ENCODE peak calls at places on chromosome 18, in six cellular contexts. F is NCI-H524 treated with DMSO at 0.1 percent for 48 hours, Q is HuH-7.5, W is NB4, D is anterior cingulate cortex, E is fibroblast of the aortic adventitia. A is an unnamed sample.

GRCh38 chr18:36828630-36829361 is at the start of the genes KIAA1328 and TPGS2:
- DNase-seq in Q (peak; percentile 70), F (peak; percentile 72), W (peak; percentile 94), D (peak; percentile 84), E (peak; percentile 70), A (peak; percentile 94)

GRCh38 chr18:75363446-75364225 is 63.9 kb downstream of the SMIM21 start:
- DNase-seq in F (no peak), D (no peak), Q (no peak), E (no peak), W (no peak), A (peak; percentile 6)

GRCh38 chr18:9135912-9136314 is 668 bp upstream of the ANKRD12 start:
- DNase-seq in D (peak; percentile 56), F (no peak), W (peak; percentile 67), Q (peak; percentile 51), E (peak; percentile 28), A (peak; percentile 33)

GRCh38 chr18:47931707-47932103 is 1.2 kb upstream of the SMAD2 start:
- DNase-seq in E (no peak), Q (no peak), W (peak; percentile 90), F (no peak), D (peak; percentile 14), A (peak; percentile 29)

GRCh38 chr18:44786697-44787096 is 106.0 kb downstream of the SETBP1 start:
- DNase-seq in F (no peak), W (no peak), E (no peak), D (no peak), Q (no peak), A (no peak)

GRCh38 chr18:55731594-55732042 is 143.6 kb upstream of the TCF4 start:
- DNase-seq in E (peak; percentile 9), W (no peak), D (no peak), F (no peak), Q (no peak), A (no peak)

GRCh38 chr18:74567805-74568204 is 29.9 kb upstream of the ZNF407 start:
- DNase-seq in Q (no peak), W (no peak), F (no peak), E (no peak), D (no peak), A (no peak)

GRCh38 chr18:58915006-58915799 is 50.5 kb downstream of the ZNF532 start:
- DNase-seq in Q (no peak), W (no peak), E (no peak), F (no peak), D (no peak), A (no peak)

GRCh38 chr18:9850297-9850696 is 35.5 kb upstream of the TXNDC2 start:
- DNase-seq in W (no peak), F (no peak), D (no peak), Q (no peak), E (no peak), A (no peak)

GRCh38 chr18:51593931-51594330 is 396.4 kb upstream of the MEX3C start:
- DNase-seq in E (no peak), Q (no peak), D (no peak), F (no peak), W (no peak), A (no peak)

GRCh38 chr18:37637451-37637850 is 71.9 kb upstream of the CELF4 start:
- DNase-seq in D (no peak), W (no peak), E (no peak), F (no peak), Q (no peak), A (no peak)

GRCh38 chr18:23421277-23421676 is 31.8 kb upstream of the RIOK3 start:
- DNase-seq in F (no peak), Q (no peak), E (no peak), D (no peak), W (no peak), A (no peak)

GRCh38 chr18:67417864-67418523 is 98.5 kb downstream of the DSEL start:
- DNase-seq in D (no peak), Q (peak; percentile 7), E (peak; percentile 72), W (peak; percentile 14), F (no peak), A (peak; percentile 63)

GRCh38 chr18:9362869-9363268 is 28.3 kb downstream of the TWSG1 start:
- DNase-seq in E (peak; percentile 39), Q (no peak), F (no peak), D (no peak), W (no peak), A (peak; percentile 46)

GRCh38 chr18:9354256-9354655 is 19.7 kb downstream of the TWSG1 start:
- DNase-seq in E (peak; percentile 20), W (no peak), D (no peak), Q (no peak), F (no peak), A (no peak)

GRCh38 chr18:52950153-52950552 is 610.2 kb downstream of the DCC start:
- DNase-seq in E (no peak), Q (no peak), W (no peak), D (no peak), F (no peak), A (no peak)

A was measured in adipocyte.